ENCODE peak calls at places on chromosome X, in five cellular contexts. Q is IMR-90, H is PC-3, G is H9, N is OCI-LY7. P is an unnamed sample.
A peak's percentile ranks its signal among the peaks of the same experiment; 100 is the strongest.

GRCh38 chrX:112691361-112691760 is 11.6 kb upstream of the LHFPL1 start:
- DNase-seq in G (no peak), H (no peak), Q (no peak), N (no peak), P (no peak)

GRCh38 chrX:107505223-107505622 is 55.8 kb downstream of the FRMPD3 start:
- DNase-seq in N (no peak), H (peak; percentile 62), Q (no peak), G (no peak), P (no peak)

GRCh38 chrX:32987139-32987538 is 224.2 kb downstream of the DMD start:
- DNase-seq in N (no peak), G (peak; percentile 86), Q (no peak), H (no peak), P (peak; percentile 26)

GRCh38 chrX:120463241-120463640 is 5.9 kb downstream of the LAMP2 start:
- DNase-seq in G (no peak), H (peak; percentile 12), Q (peak; percentile 45), N (no peak), P (no peak)

GRCh38 chrX:145817299-145817665 is 347 bp upstream of the SLITRK2 start:
- DNase-seq in N (no peak), G (peak; percentile 39), Q (no peak), H (no peak), P (peak; percentile 36)

GRCh38 chrX:39599339-39599738 is 498.4 kb downstream of the BCOR start:
- DNase-seq in G (no peak), Q (no peak), H (no peak), N (no peak), P (no peak)

GRCh38 chrX:49079489-49080428 is at the start of gene WDR45:
- DNase-seq in H (peak; percentile 66), G (peak; percentile 57), Q (peak; percentile 63), N (peak; percentile 64), P (peak; percentile 65)

GRCh38 chrX:49273181-49273727 is 3.7 kb downstream of the PPP1R3F start:
- DNase-seq in Q (no peak), G (no peak), N (no peak), H (no peak), P (no peak)

GRCh38 chrX:12770440-12770839 is 20.8 kb upstream of the PRPS2 start:
- DNase-seq in Q (peak; percentile 30), N (peak; percentile 34), H (peak; percentile 68), G (no peak), P (peak; percentile 24)

GRCh38 chrX:136761410-136761809 is 19.3 kb downstream of the ARHGEF6 start:
- DNase-seq in G (no peak), Q (no peak), N (no peak), H (no peak), P (no peak)

GRCh38 chrX:72169008-72169728 is 12.4 kb upstream of the PIN4 start:
- DNase-seq in Q (no peak), H (no peak), G (no peak), N (no peak), P (no peak)
- H2AFZ ChIP-seq in Q (no peak overlapping the region), H (no peak overlapping the region), G (no peak overlapping the region), N (no peak overlapping the region), P (peak overlapping the region; percentile 22)

GRCh38 chrX:14875624-14876023 is 2.4 kb downstream of the MOSPD2 start:
- DNase-seq in G (no peak), Q (no peak), N (no peak), H (no peak), P (no peak)
- H2AFZ ChIP-seq in G (no peak overlapping the region), Q (no peak overlapping the region), N (no peak overlapping the region), H (no peak overlapping the region), P (no peak overlapping the region)

GRCh38 chrX:69104756-69105434 is 60.4 kb downstream of the PJA1 start:
- DNase-seq in N (no peak), Q (no peak), H (no peak), G (no peak), P (no peak)

GRCh38 chrX:69109036-69109663 is 56.1 kb downstream of the PJA1 start:
- DNase-seq in G (no peak), N (no peak), H (no peak), Q (no peak), P (no peak)

GRCh38 chrX:69109706-69110635 is 55.3 kb downstream of the PJA1 start:
- DNase-seq in G (peak; percentile 33), Q (peak; percentile 73), N (no peak), H (peak; percentile 93), P (peak; percentile 50)

GRCh38 chrX:69107231-69107739 is 58.0 kb downstream of the PJA1 start:
- DNase-seq in Q (no peak), N (no peak), G (peak; percentile 80), H (peak; percentile 27), P (peak; percentile 56)

DNA sequence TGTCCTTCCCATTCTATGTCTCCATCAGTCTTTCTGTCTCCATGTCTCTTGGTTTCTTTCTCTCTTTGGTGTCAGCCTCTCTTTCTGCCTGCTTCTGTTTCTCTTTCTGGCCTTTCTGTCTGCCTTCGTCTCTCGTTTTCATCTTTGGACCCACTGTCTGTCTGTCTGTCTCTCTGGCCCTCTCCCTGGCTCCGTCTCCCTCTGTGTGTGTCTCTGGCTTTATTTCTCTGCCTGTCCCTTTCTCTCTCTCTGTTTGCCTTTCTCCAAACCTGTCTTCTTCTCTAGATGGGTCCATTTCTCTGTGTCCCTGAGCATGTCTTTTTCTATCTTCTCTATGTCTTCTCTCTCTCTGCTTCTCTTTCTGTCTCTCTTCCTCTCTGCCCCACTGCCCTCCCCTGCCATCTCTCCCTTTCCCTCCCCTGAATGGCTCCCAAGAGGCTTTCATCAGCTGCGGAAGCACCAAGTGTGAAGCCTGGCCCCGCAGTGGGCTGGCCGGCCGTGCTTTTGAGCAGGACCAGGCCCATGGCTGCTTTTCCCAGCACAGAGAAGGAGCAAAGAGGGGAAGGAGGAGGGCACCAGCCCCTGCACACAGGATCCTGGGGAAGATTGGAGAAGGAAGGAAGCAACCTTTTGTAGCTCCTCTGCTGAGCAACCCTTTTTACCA is 57.4 kb downstream of the PJA1 start:
- DNase-seq in G (no peak), Q (no peak), H (no peak), N (no peak), P (no peak)
- H2AFZ ChIP-seq in G (no peak overlapping the region), Q (no peak overlapping the region), H (no peak overlapping the region), N (no peak overlapping the region), P (no peak overlapping the region)

GRCh38 chrX:30812326-30812725 is 76.7 kb downstream of the TAB3 start:
- DNase-seq in Q (no peak), G (no peak), H (no peak), N (peak; percentile 63), P (no peak)
- H2AFZ ChIP-seq in Q (no peak overlapping the region), G (no peak overlapping the region), H (no peak overlapping the region), N (peak overlapping the region; percentile 84), P (no peak overlapping the region)

GRCh38 chrX:114058988-114059418 is 524.9 kb upstream of the HTR2C start:
- DNase-seq in N (no peak), Q (no peak), H (no peak), G (no peak), P (no peak)
- H2AFZ ChIP-seq in N (no peak overlapping the region), Q (no peak overlapping the region), H (no peak overlapping the region), G (no peak overlapping the region), P (no peak overlapping the region)

DNA sequence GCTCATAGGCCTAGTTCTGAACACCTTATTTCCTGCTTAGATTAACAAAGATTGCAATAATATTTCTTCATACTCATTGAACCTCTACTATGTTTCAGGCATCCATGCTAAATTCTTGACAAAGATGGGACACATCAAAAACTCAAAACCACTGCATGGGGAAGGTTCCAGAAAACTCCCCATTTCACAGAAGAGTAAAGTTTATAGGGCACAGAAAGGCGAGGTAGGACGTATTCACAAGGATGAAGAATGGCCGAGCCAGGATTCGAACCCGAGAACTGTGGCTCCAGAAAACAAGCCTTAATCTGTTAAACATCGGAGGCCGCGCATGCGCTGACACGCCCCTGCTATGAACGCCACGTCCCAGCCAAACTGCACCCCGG is 688 bp downstream of the UXT start:
- DNase-seq in Q (no peak), N (no peak), H (no peak), G (no peak), P (no peak)
- H2AFZ ChIP-seq in Q (peak overlapping the region; percentile 96), N (peak overlapping the region; percentile 58), H (peak overlapping the region; percentile 58), G (no peak overlapping the region), P (peak overlapping the region; percentile 11)

GRCh38 chrX:154979671-154980070 is 42.9 kb downstream of the F8 start:
- DNase-seq in G (no peak), Q (no peak), N (no peak), H (no peak), P (no peak)
- H2AFZ ChIP-seq in G (no peak overlapping the region), Q (no peak overlapping the region), N (no peak overlapping the region), H (no peak overlapping the region), P (no peak overlapping the region)

GRCh38 chrX:103372886-103373285 is 3.5 kb upstream of the BEX3 start:
- DNase-seq in H (no peak), G (no peak), Q (no peak), N (no peak), P (no peak)

GRCh38 chrX:103363046-103363445 is 6.7 kb downstream of the TCEAL9 start:
- DNase-seq in N (no peak), Q (no peak), H (no peak), G (no peak), P (no peak)

GRCh38 chrX:103369479-103369878 is 6.9 kb upstream of the BEX3 start:
- DNase-seq in H (no peak), N (no peak), Q (no peak), G (no peak), P (no peak)

GRCh38 chrX:103362504-103362903 is 6.2 kb downstream of the TCEAL9 start:
- DNase-seq in Q (peak; percentile 57), N (no peak), G (no peak), H (peak; percentile 54), P (no peak)

GRCh38 chrX:103367502-103367901 is 8.8 kb upstream of the BEX3 start:
- DNase-seq in N (no peak), Q (peak; percentile 52), G (no peak), H (no peak), P (no peak)
- H2AFZ ChIP-seq in N (no peak overlapping the region), Q (peak overlapping the region; percentile 69), G (no peak overlapping the region), H (no peak overlapping the region), P (no peak overlapping the region)

P was measured in neural progenitor cell.